ENCODE peak calls at places on chromosomes 7 and 10, in eight cellular contexts. F, K, S, C, U, Y, D and X are unnamed samples.

GRCh38 chr7:105352018-105352612 is 36.6 kb downstream of the SRPK2 start:
- DNase-seq in F (peak), K (no peak), S (peak), C (peak), U (peak), Y (no peak), D (peak), X (no peak)

GRCh38 chr10:85786401-85786899 is 580.1 kb downstream of the GRID1 start:
- DNase-seq in F (no peak), K (no peak), S (no peak), C (no peak), U (no peak), Y (no peak), D (no peak), X (no peak)

GRCh38 chr7:2732388-2732787 is 44.4 kb downstream of the AMZ1 start:
- DNase-seq in F (no peak), K (no peak), S (no peak), C (no peak), U (no peak), Y (no peak), D (no peak), X (no peak)

GRCh38 chr7:2539031-2540028 is 16.0 kb downstream of the BRAT1 start:
- DNase-seq in F (peak), K (no peak), S (no peak), C (no peak), U (no peak), Y (no peak), D (no peak), X (no peak)

GRCh38 chr7:44383566-44383965 is 58.2 kb upstream of the CAMK2B start:
- DNase-seq in F (no peak), K (no peak), S (peak), C (peak), U (no peak), Y (peak), D (peak), X (no peak)

GRCh38 chr10:92990615-92991014 is 70.0 kb upstream of the CYP26C1 start:
- DNase-seq in F (no peak), K (no peak), S (no peak), C (no peak), U (no peak), Y (no peak), D (no peak), X (no peak)

GRCh38 chr7:142385528-142386340 is 127.9 kb upstream of the PRSS58 start:
- DNase-seq in F (no peak), K (peak), S (peak), C (peak), U (peak), Y (no peak), D (peak), X (no peak)

GRCh38 chr10:123496336-123496735 is 169.8 kb upstream of the GPR26 start:
- DNase-seq in F (peak), K (no peak), S (no peak), C (peak), U (no peak), Y (no peak), D (no peak), X (no peak)

GRCh38 chr7:24781106-24781505 is 23.8 kb upstream of the GSDME start:
- DNase-seq in F (no peak), K (no peak), S (no peak), C (no peak), U (no peak), Y (no peak), D (no peak), X (no peak)

GRCh38 chr10:124313374-124313773 is 105.3 kb downstream of the OAT start:
- DNase-seq in F (no peak), K (no peak), S (no peak), C (no peak), U (no peak), Y (peak), D (no peak), X (no peak)

GRCh38 chr10:62231371-62231770 is 37.3 kb downstream of the RTKN2 start:
- DNase-seq in F (no peak), K (no peak), S (peak), C (peak), U (peak), Y (no peak), D (peak), X (no peak)

GRCh38 chr7:20440472-20441105 is 109.9 kb downstream of the ITGB8 start:
- DNase-seq in F (peak), K (no peak), S (peak), C (peak), U (no peak), Y (no peak), D (no peak), X (no peak)

GRCh38 chr7:154965014-154965413 is 37.9 kb downstream of the PAXIP1 start:
- DNase-seq in F (no peak), K (no peak), S (peak), C (no peak), U (no peak), Y (no peak), D (no peak), X (no peak)

GRCh38 chr10:99612167-99612831 is 7.9 kb downstream of the SLC25A28 start:
- DNase-seq in F (no peak), K (no peak), S (peak), C (peak), U (peak), Y (no peak), D (peak), X (peak)

GRCh38 chr10:101777857-101778145 is 1.9 kb upstream of the FGF8 start:
- DNase-seq in F (no peak), K (no peak), S (peak), C (no peak), U (no peak), Y (no peak), D (no peak), X (no peak)